ENCODE peak calls at places on chromosome 18, in four cellular contexts. Z, B, F and C are unnamed samples. For H3K4me1, the result is how much of the 10 kb centered on the place peaks cover.

GRCh38 chr18:59742325-59743111 is 45.3 kb upstream of the CCBE1 start:
- DNase-seq in Z (no peak), B (no peak), F (no peak), C (no peak)

GRCh38 chr18:66043009-66043408 is 292.2 kb downstream of the CDH7 start:
- DNase-seq in F (no peak), Z (no peak), B (no peak), C (no peak)

GRCh38 chr18:43034683-43035500 is 80.6 kb downstream of the RIT2 start:
- DNase-seq in B (no peak), F (no peak), Z (peak), C (no peak)

GRCh38 chr18:53152478-53152877 is 812.5 kb downstream of the DCC start:
- DNase-seq in F (peak), B (no peak), Z (no peak), C (no peak)

GRCh38 chr18:67705748-67706147 is 189.2 kb upstream of the DSEL start:
- DNase-seq in Z (no peak), F (no peak), B (no peak), C (no peak)

GRCh38 chr18:76880026-76880425 is 57.7 kb downstream of the ZNF236 start:
- DNase-seq in B (no peak), Z (no peak), F (no peak), C (no peak)

GRCh38 chr18:43620936-43621335 is 343.6 kb upstream of the SYT4 start:
- DNase-seq in B (no peak), F (peak), Z (no peak), C (no peak)

GRCh38 chr18:28411806-28412205 is 234.9 kb upstream of the CDH2 start:
- DNase-seq in B (no peak), F (no peak), Z (no peak), C (no peak)

GRCh38 chr18:62282188-62282629 is 42.9 kb upstream of the TNFRSF11A start:
- DNase-seq in F (no peak), Z (no peak), B (no peak), C (no peak)

GRCh38 chr18:12686100-12686499 is 16.4 kb downstream of the CEP76 start:
- DNase-seq in B (no peak), Z (no peak), F (peak), C (no peak)

GRCh38 chr18:48831113-48831759 is 119.5 kb downstream of the SMAD7 start:
- DNase-seq in Z (no peak), B (peak), F (no peak), C (no peak)
- H3K4me1 ChIP-seq in Z (under half), B (under half), F (half or more), C (under half)

GRCh38 chr18:32425466-32425865 is 45.2 kb downstream of the GAREM1 start:
- DNase-seq in F (no peak), B (no peak), Z (no peak), C (no peak)
- H3K4me3 ChIP-seq in F (no peak), B (no peak), Z (no peak), C (no peak)

DNA sequence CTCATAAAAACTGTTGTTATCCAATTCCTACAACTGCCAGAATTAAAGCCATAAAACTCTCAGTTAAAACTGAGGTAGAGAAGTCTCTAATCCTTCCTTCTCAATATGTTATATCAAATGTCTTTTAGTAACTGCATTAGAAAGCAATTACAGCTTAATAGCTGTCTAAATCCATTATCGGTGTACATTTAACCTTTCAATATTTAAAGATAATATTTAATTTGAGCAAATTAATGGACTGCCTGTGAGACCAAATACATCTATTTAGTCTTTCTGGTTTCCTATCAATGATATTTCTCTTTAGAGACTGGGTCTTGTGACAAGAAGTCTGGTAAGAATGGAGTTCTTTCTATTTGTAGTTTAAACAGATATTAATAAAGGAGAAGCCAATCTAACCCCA is 32.4 kb downstream of the TCF4 start:
- DNase-seq in B (no peak), F (no peak), Z (no peak), C (no peak)
- H3K4me1 ChIP-seq in B (under half), F (under half), Z (under half), C (under half)

DNA sequence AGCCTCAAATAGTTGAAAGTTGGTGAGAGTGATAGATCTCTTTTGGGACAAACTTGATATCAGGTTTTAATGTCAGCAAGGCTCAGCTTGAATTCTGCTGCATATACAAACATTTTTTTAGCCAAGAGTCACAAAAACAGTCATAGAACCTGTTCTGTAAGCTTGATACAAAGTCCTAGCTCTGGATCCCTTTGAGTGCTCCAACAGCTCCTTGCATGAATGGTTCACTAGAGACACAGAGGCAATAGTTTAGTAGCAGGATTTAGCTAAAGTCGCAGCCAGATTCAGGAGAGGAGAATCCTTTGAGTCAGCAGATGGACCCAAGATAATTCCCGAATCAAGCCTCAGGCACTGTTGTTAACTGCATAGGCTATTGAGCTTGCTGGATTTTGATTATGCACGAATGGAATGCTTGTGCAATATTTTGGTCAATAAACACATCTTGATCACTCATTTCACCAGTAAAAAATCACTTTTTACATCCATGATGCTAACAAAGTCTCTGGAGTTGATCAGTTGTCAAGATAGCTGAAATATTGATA is 148.6 kb downstream of the KLHL14 start:
- DNase-seq in B (no peak), F (no peak), Z (no peak), C (no peak)
- H3K4me3 ChIP-seq in B (no peak), F (no peak), Z (no peak), C (no peak)

DNA sequence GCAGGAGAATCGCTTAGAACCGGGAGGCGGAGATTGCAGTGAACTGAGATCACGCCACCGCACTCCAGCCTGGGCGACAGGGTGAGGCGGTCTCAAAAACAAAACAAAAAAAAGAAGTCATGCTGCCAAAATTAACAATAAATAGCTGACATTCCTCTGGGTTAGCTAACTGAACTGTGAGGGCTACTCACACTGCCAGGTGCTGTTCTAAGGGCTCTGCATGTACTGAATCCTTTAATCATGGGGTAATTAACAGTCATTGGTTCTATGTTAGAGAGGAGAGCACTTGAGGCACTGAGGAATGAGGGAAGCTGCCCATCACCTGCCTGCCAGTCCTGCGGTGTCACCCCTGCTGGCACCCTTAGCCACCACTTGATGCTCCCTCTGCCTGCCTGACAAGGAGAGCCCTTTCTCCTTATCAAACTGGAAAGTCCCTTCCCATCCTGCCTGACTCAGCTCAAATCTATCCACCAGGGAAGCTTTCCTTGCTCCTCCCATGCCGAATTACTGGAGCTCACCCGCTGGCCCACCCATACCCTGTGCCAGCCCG is 73.0 kb upstream of the RIOK3 start:
- DNase-seq in B (no peak), F (no peak), Z (no peak), C (no peak)
- H3K4me1 ChIP-seq in B (under half), F (under half), Z (under half), C (under half)

DNA sequence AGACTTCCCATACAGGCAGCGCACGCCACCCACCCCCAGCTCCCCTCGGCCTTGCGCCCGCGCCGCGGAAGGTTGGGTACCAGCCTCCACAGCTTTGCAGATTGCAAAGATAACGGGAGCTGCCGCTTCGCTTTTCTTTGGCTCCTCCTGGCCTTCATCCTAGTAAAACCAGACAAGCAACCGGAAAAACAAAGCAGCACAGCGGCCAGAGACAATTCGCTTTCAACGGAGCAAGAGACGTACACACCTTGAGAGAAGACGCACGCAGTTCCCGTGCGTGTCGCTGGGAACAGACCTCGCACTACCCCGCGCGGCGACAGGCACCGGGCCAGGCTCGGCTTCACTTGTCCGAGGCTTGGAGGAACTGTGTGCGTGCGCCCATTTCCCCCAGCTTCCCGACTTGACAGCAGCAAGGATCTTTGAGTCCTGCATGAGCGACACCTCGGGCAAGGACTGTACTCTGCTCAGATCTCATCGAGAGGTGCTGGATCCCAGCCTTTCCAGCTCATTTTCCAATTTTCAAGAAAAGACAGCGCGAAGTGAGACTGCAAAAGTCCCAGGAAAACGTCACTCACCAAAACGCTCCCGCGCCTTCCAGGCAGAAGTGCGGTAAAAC is 964 bp downstream of the ZBTB7C start:
- DNase-seq in B (no peak), Z (no peak), F (peak), C (peak)
- H3K4me3 ChIP-seq in B (peak), Z (peak), F (peak), C (no peak)

GRCh38 chr18:23458830-23459529 is 5.9 kb downstream of the RIOK3 start:
- DNase-seq in F (no peak), Z (no peak), B (no peak), C (no peak)
- H3K4me1 ChIP-seq in F (under half), Z (under half), B (half or more), C (half or more)

GRCh38 chr18:36307513-36307912 is 10.0 kb downstream of the FHOD3 start:
- DNase-seq in F (no peak), Z (no peak), B (no peak), C (no peak)

GRCh38 chr18:36305375-36305774 is 7.9 kb downstream of the FHOD3 start:
- DNase-seq in B (no peak), Z (no peak), F (no peak), C (no peak)

GRCh38 chr18:36309436-36310391 is 12.2 kb downstream of the FHOD3 start:
- DNase-seq in B (no peak), F (peak), Z (no peak), C (no peak)

GRCh38 chr18:36311026-36311570 is 13.6 kb downstream of the FHOD3 start:
- DNase-seq in F (no peak), Z (no peak), B (no peak), C (no peak)

GRCh38 chr18:36308711-36309435 is 11.4 kb downstream of the FHOD3 start:
- DNase-seq in Z (no peak), B (no peak), F (peak), C (no peak)
- H3K4me3 ChIP-seq in Z (no peak), B (no peak), F (no peak), C (no peak)